ENCODE peak calls at places on chromosomes 11 and 22, in eight cellular contexts. One of them, this sample, is unnamed.

GRCh38 chr11:32881286-32881685 is 11.3 kb upstream of the QSER1 start:
- DNase-seq in astrocyte of the spinal cord: no peak
- DNase-seq in cardiac fibroblast: peak
- DNase-seq in breast epithelium: no peak
- DNase-seq in GM06990: no peak
- DNase-seq in upper lobe of right lung: no peak
- DNase-seq in mammary epithelial cell: peak
- DNase-seq in coronary artery: no peak
- DNase-seq in this sample: no peak

GRCh38 chr11:72743321-72744221 is 8.6 kb downstream of the ARAP1 start:
- DNase-seq in astrocyte of the spinal cord: no peak
- DNase-seq in cardiac fibroblast: no peak
- DNase-seq in breast epithelium: no peak
- DNase-seq in GM06990: peak
- DNase-seq in upper lobe of right lung: no peak
- DNase-seq in mammary epithelial cell: no peak
- DNase-seq in coronary artery: no peak
- DNase-seq in this sample: peak

GRCh38 chr11:2806351-2807058 is 79.1 kb downstream of the CDKN1C start:
- DNase-seq in astrocyte of the spinal cord: no peak
- DNase-seq in cardiac fibroblast: no peak
- DNase-seq in breast epithelium: peak
- DNase-seq in GM06990: no peak
- DNase-seq in upper lobe of right lung: peak
- DNase-seq in mammary epithelial cell: no peak
- DNase-seq in coronary artery: peak
- DNase-seq in this sample: no peak

GRCh38 chr11:78251083-78251699 is 62.5 kb downstream of the USP35 start:
- DNase-seq in astrocyte of the spinal cord: peak
- DNase-seq in cardiac fibroblast: peak
- DNase-seq in breast epithelium: no peak
- DNase-seq in GM06990: no peak
- DNase-seq in upper lobe of right lung: no peak
- DNase-seq in mammary epithelial cell: no peak
- DNase-seq in coronary artery: no peak
- DNase-seq in this sample: no peak

GRCh38 chr11:81792416-81792815 is 941.2 kb downstream of the FAM181B start:
- DNase-seq in astrocyte of the spinal cord: no peak
- DNase-seq in cardiac fibroblast: no peak
- DNase-seq in breast epithelium: no peak
- DNase-seq in GM06990: no peak
- DNase-seq in upper lobe of right lung: no peak
- DNase-seq in mammary epithelial cell: no peak
- DNase-seq in coronary artery: no peak
- DNase-seq in this sample: no peak

GRCh38 chr22:23182289-23183106 is 2.2 kb downstream of the BCR start:
- DNase-seq in astrocyte of the spinal cord: no peak
- DNase-seq in cardiac fibroblast: no peak
- DNase-seq in breast epithelium: no peak
- DNase-seq in GM06990: peak
- DNase-seq in upper lobe of right lung: no peak
- DNase-seq in mammary epithelial cell: peak
- DNase-seq in coronary artery: no peak
- DNase-seq in this sample: peak

GRCh38 chr22:42685941-42686666 is 34.6 kb downstream of the A4GALT start:
- DNase-seq in astrocyte of the spinal cord: no peak
- DNase-seq in cardiac fibroblast: no peak
- DNase-seq in breast epithelium: no peak
- DNase-seq in GM06990: no peak
- DNase-seq in upper lobe of right lung: no peak
- DNase-seq in mammary epithelial cell: no peak
- DNase-seq in coronary artery: no peak
- DNase-seq in this sample: no peak

GRCh38 chr11:21411114-21411513 is 741.7 kb downstream of the NELL1 start:
- DNase-seq in astrocyte of the spinal cord: no peak
- DNase-seq in cardiac fibroblast: no peak
- DNase-seq in breast epithelium: no peak
- DNase-seq in GM06990: no peak
- DNase-seq in upper lobe of right lung: no peak
- DNase-seq in mammary epithelial cell: peak
- DNase-seq in coronary artery: no peak
- DNase-seq in this sample: no peak

GRCh38 chr11:64759722-64760719 is at the start of gene PYGM:
- DNase-seq in astrocyte of the spinal cord: no peak
- DNase-seq in cardiac fibroblast: peak
- DNase-seq in breast epithelium: no peak
- DNase-seq in GM06990: no peak
- DNase-seq in upper lobe of right lung: peak
- DNase-seq in mammary epithelial cell: no peak
- DNase-seq in coronary artery: peak
- DNase-seq in this sample: no peak

GRCh38 chr11:14973621-14974020 is 1.5 kb upstream of the CALCA start:
- DNase-seq in astrocyte of the spinal cord: peak
- DNase-seq in cardiac fibroblast: peak
- DNase-seq in breast epithelium: no peak
- DNase-seq in GM06990: peak
- DNase-seq in upper lobe of right lung: peak
- DNase-seq in mammary epithelial cell: no peak
- DNase-seq in coronary artery: no peak
- DNase-seq in this sample: peak

GRCh38 chr11:114251797-114252327 is 44.3 kb upstream of the NNMT start:
- DNase-seq in astrocyte of the spinal cord: no peak
- DNase-seq in cardiac fibroblast: no peak
- DNase-seq in breast epithelium: no peak
- DNase-seq in GM06990: no peak
- DNase-seq in upper lobe of right lung: no peak
- DNase-seq in mammary epithelial cell: no peak
- DNase-seq in coronary artery: no peak
- DNase-seq in this sample: no peak

GRCh38 chr11:102990145-102990544 is 34.6 kb upstream of the MMP13 start:
- DNase-seq in astrocyte of the spinal cord: no peak
- DNase-seq in cardiac fibroblast: peak
- DNase-seq in breast epithelium: no peak
- DNase-seq in GM06990: no peak
- DNase-seq in upper lobe of right lung: no peak
- DNase-seq in mammary epithelial cell: no peak
- DNase-seq in coronary artery: no peak
- DNase-seq in this sample: no peak

GRCh38 chr11:87878373-87878779 is 296.9 kb downstream of the RAB38 start:
- DNase-seq in astrocyte of the spinal cord: peak
- DNase-seq in cardiac fibroblast: peak
- DNase-seq in breast epithelium: no peak
- DNase-seq in GM06990: no peak
- DNase-seq in upper lobe of right lung: no peak
- DNase-seq in mammary epithelial cell: peak
- DNase-seq in coronary artery: no peak
- DNase-seq in this sample: peak

GRCh38 chr11:31655483-31655882 is 145.9 kb downstream of the ELP4 start:
- DNase-seq in astrocyte of the spinal cord: peak
- DNase-seq in cardiac fibroblast: peak
- DNase-seq in breast epithelium: no peak
- DNase-seq in GM06990: no peak
- DNase-seq in upper lobe of right lung: no peak
- DNase-seq in mammary epithelial cell: peak
- DNase-seq in coronary artery: no peak
- DNase-seq in this sample: no peak

GRCh38 chr22:38788846-38789245 is 5.1 kb downstream of the DNAL4 start:
- DNase-seq in astrocyte of the spinal cord: no peak
- DNase-seq in cardiac fibroblast: no peak
- DNase-seq in breast epithelium: no peak
- DNase-seq in GM06990: no peak
- DNase-seq in upper lobe of right lung: no peak
- DNase-seq in mammary epithelial cell: no peak
- DNase-seq in coronary artery: no peak
- DNase-seq in this sample: no peak

GRCh38 chr11:128506999-128507591 is 80.3 kb downstream of the ETS1 start:
- DNase-seq in astrocyte of the spinal cord: peak
- DNase-seq in cardiac fibroblast: peak
- DNase-seq in breast epithelium: peak
- DNase-seq in GM06990: no peak
- DNase-seq in upper lobe of right lung: peak
- DNase-seq in mammary epithelial cell: peak
- DNase-seq in coronary artery: peak
- DNase-seq in this sample: no peak

GRCh38 chr22:49649166-49649565 is 178.5 kb downstream of the BRD1 start:
- DNase-seq in astrocyte of the spinal cord: no peak
- DNase-seq in cardiac fibroblast: no peak
- DNase-seq in breast epithelium: no peak
- DNase-seq in GM06990: no peak
- DNase-seq in upper lobe of right lung: no peak
- DNase-seq in mammary epithelial cell: no peak
- DNase-seq in coronary artery: no peak
- DNase-seq in this sample: no peak

GRCh38 chr22:36940676-36941075 is 27.2 kb downstream of the CSF2RB start:
- DNase-seq in astrocyte of the spinal cord: no peak
- DNase-seq in cardiac fibroblast: no peak
- DNase-seq in breast epithelium: no peak
- DNase-seq in GM06990: peak
- DNase-seq in upper lobe of right lung: no peak
- DNase-seq in mammary epithelial cell: no peak
- DNase-seq in coronary artery: no peak
- DNase-seq in this sample: peak

GRCh38 chr22:50674127-50674493 is 1.5 kb downstream of the SHANK3 start:
- DNase-seq in astrocyte of the spinal cord: no peak
- DNase-seq in cardiac fibroblast: no peak
- DNase-seq in breast epithelium: no peak
- DNase-seq in GM06990: no peak
- DNase-seq in upper lobe of right lung: no peak
- DNase-seq in mammary epithelial cell: no peak
- DNase-seq in coronary artery: no peak
- DNase-seq in this sample: no peak
- H3K4me3 ChIP-seq in astrocyte of the spinal cord: no peak
- H3K4me3 ChIP-seq in cardiac fibroblast: peak
- H3K4me3 ChIP-seq in breast epithelium: peak
- H3K4me3 ChIP-seq in GM06990: no peak
- H3K4me3 ChIP-seq in upper lobe of right lung: peak
- H3K4me3 ChIP-seq in mammary epithelial cell: no peak
- H3K4me3 ChIP-seq in coronary artery: peak
- H3K4me3 ChIP-seq in this sample: no peak

GRCh38 chr11:850777-851762 is 8.4 kb downstream of the TSPAN4 start:
- DNase-seq in astrocyte of the spinal cord: no peak
- DNase-seq in cardiac fibroblast: no peak
- DNase-seq in breast epithelium: no peak
- DNase-seq in GM06990: no peak
- DNase-seq in upper lobe of right lung: no peak
- DNase-seq in mammary epithelial cell: no peak
- DNase-seq in coronary artery: no peak
- DNase-seq in this sample: no peak
- TF ChIP-seq CTCF in astrocyte of the spinal cord: peak
- TF ChIP-seq CTCF in cardiac fibroblast: no peak
- TF ChIP-seq CTCF in breast epithelium: no peak
- TF ChIP-seq CTCF in GM06990: peak
- TF ChIP-seq CTCF in upper lobe of right lung: no peak
- TF ChIP-seq CTCF in mammary epithelial cell: peak
- TF ChIP-seq CTCF in coronary artery: no peak
- TF ChIP-seq CTCF in this sample: peak

GRCh38 chr11:80107415-80107814 is 666.6 kb upstream of the TENM4 start:
- DNase-seq in astrocyte of the spinal cord: no peak
- DNase-seq in cardiac fibroblast: no peak
- DNase-seq in breast epithelium: no peak
- DNase-seq in GM06990: no peak
- DNase-seq in upper lobe of right lung: no peak
- DNase-seq in mammary epithelial cell: no peak
- DNase-seq in coronary artery: no peak
- DNase-seq in this sample: no peak

GRCh38 chr11:80109031-80109430 is 668.2 kb upstream of the TENM4 start:
- DNase-seq in astrocyte of the spinal cord: no peak
- DNase-seq in cardiac fibroblast: no peak
- DNase-seq in breast epithelium: no peak
- DNase-seq in GM06990: no peak
- DNase-seq in upper lobe of right lung: no peak
- DNase-seq in mammary epithelial cell: peak
- DNase-seq in coronary artery: no peak
- DNase-seq in this sample: no peak

GRCh38 chr11:80104196-80104595 is 663.4 kb upstream of the TENM4 start:
- DNase-seq in astrocyte of the spinal cord: no peak
- DNase-seq in cardiac fibroblast: no peak
- DNase-seq in breast epithelium: no peak
- DNase-seq in GM06990: no peak
- DNase-seq in upper lobe of right lung: no peak
- DNase-seq in mammary epithelial cell: no peak
- DNase-seq in coronary artery: no peak
- DNase-seq in this sample: no peak

DNA sequence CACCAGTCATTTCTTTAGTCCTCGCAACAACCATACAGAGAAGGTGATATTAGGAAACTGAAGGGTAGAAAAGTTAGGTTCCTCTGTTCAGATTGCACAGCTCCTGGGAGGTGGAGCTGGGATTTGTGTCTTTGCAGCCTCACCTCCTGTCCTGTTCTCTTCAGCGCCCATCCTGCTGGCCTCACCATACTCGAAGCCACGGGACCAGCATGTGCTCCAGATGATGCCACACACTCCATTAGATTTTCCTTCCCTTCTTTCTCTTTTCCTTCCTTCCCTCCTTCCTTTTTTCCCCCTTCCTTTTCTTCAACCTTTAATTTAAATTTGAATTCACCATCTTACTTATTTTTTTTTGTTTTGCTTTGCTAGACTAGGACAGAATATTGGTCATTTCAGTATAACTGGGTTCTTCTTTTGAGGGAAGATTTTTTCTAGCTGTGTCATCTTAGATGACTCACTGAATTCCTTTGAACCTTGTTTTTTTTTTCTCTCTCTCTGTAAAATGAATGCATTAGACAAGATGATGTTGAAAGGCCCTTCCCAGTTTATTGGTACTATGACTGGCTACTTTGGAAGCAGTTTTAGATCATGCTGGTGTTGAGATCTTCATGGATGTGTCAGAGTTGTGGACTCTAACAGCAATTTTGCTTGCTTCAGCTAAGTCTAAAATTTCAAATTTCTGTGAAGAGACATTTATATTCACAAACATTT is 662.5 kb upstream of the TENM4 start:
- DNase-seq in astrocyte of the spinal cord: peak
- DNase-seq in cardiac fibroblast: peak
- DNase-seq in breast epithelium: no peak
- DNase-seq in GM06990: no peak
- DNase-seq in upper lobe of right lung: no peak
- DNase-seq in mammary epithelial cell: peak
- DNase-seq in coronary artery: no peak
- DNase-seq in this sample: no peak
- H3K4me3 ChIP-seq in astrocyte of the spinal cord: no peak
- H3K4me3 ChIP-seq in cardiac fibroblast: no peak
- H3K4me3 ChIP-seq in breast epithelium: no peak
- H3K4me3 ChIP-seq in GM06990: no peak
- H3K4me3 ChIP-seq in upper lobe of right lung: no peak
- H3K4me3 ChIP-seq in mammary epithelial cell: no peak
- H3K4me3 ChIP-seq in coronary artery: no peak
- H3K4me3 ChIP-seq in this sample: no peak

GRCh38 chr11:12189543-12190235 is 79.3 kb downstream of the MICAL2 start:
- DNase-seq in astrocyte of the spinal cord: no peak
- DNase-seq in cardiac fibroblast: no peak
- DNase-seq in breast epithelium: peak
- DNase-seq in GM06990: no peak
- DNase-seq in upper lobe of right lung: no peak
- DNase-seq in mammary epithelial cell: peak
- DNase-seq in coronary artery: peak
- DNase-seq in this sample: peak
- TF ChIP-seq CTCF in astrocyte of the spinal cord: no peak
- TF ChIP-seq CTCF in cardiac fibroblast: no peak
- TF ChIP-seq CTCF in breast epithelium: no peak
- TF ChIP-seq CTCF in GM06990: no peak
- TF ChIP-seq CTCF in upper lobe of right lung: no peak
- TF ChIP-seq CTCF in mammary epithelial cell: peak
- TF ChIP-seq CTCF in coronary artery: no peak
- TF ChIP-seq CTCF in this sample: no peak

GRCh38 chr11:117986981-117987495 is 844 bp downstream of the IL10RA start:
- DNase-seq in astrocyte of the spinal cord: no peak
- DNase-seq in cardiac fibroblast: no peak
- DNase-seq in breast epithelium: no peak
- DNase-seq in GM06990: peak
- DNase-seq in upper lobe of right lung: no peak
- DNase-seq in mammary epithelial cell: peak
- DNase-seq in coronary artery: no peak
- DNase-seq in this sample: peak
- H3K4me3 ChIP-seq in astrocyte of the spinal cord: no peak
- H3K4me3 ChIP-seq in cardiac fibroblast: no peak
- H3K4me3 ChIP-seq in breast epithelium: peak
- H3K4me3 ChIP-seq in GM06990: peak
- H3K4me3 ChIP-seq in upper lobe of right lung: peak
- H3K4me3 ChIP-seq in mammary epithelial cell: no peak
- H3K4me3 ChIP-seq in coronary artery: peak
- H3K4me3 ChIP-seq in this sample: peak